ENCODE peak calls at places on chromosomes 1 and 21, in four cellular contexts. J is neural crest cell, N is mesothelial cell of epicardium, H is mucosa of descending colon. R is an unnamed sample.
A peak's percentile ranks its signal among the peaks of the same experiment; 100 is the strongest.

GRCh38 chr1:42168397-42168682 is 3.8 kb upstream of the GUCA2A start:
- DNase-seq in N (no peak), J (no peak), H (no peak), R (no peak)

GRCh38 chr21:27104749-27105439 is 138.0 kb upstream of the ADAMTS5 start:
- DNase-seq in J (no peak), N (no peak), H (no peak), R (no peak)

GRCh38 chr1:230464618-230465017 is 38.5 kb upstream of the PGBD5 start:
- DNase-seq in J (no peak), N (no peak), H (no peak), R (no peak)

GRCh38 chr1:51044834-51045233 is 57.2 kb upstream of the C1orf185 start:
- DNase-seq in N (no peak), J (no peak), H (no peak), R (no peak)

GRCh38 chr1:205576805-205577761 is 54.7 kb downstream of the ELK4 start:
- DNase-seq in J (no peak), H (peak; percentile 5), N (no peak), R (no peak)

GRCh38 chr1:179876289-179876715 is 1.3 kb downstream of the TOR1AIP2 start:
- DNase-seq in J (no peak), H (peak; percentile 29), N (no peak), R (no peak)

GRCh38 chr1:21058035-21058793 is 118.5 kb downstream of the EIF4G3 start:
- DNase-seq in N (no peak), H (peak; percentile 40), J (no peak), R (no peak)

GRCh38 chr1:25570798-25571521 is 27.6 kb downstream of the LDLRAP1 start:
- DNase-seq in H (no peak), N (no peak), J (no peak), R (no peak)

GRCh38 chr1:14593279-14593678 is 5.2 kb upstream of the KAZN start:
- DNase-seq in N (no peak), H (no peak), J (no peak), R (no peak)

DNA sequence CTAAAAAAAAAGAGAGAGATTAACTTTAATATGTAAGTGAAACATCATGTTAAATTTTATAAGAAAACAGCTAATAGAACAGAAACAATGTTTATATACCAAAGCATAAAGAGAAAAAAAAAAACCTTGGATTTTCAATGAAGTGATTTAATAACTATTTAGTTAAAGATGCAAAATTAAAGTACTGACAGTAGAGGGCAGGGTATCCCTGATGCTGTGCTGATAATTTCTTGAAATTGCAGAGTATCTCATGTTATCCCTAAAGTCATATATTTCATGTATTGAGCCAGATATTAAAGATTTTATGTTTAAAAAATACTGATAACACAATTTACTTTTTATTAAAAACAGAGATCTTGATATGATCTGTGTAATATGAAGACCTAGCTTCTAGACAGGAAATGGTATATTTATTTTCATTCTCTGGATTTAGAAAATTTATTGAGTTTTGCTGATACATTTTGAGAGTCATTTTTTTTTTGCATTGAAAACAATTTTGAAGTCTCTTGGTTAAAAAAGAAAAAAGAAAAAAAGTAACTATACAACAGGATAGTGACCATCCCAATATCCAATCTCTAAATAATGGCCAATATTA is 273.2 kb downstream of the USP25 start:
- DNase-seq in N (no peak), J (no peak), H (no peak), R (no peak)
- TF ChIP-seq CTCF in N (peak; percentile 42), J (peak; percentile 61), H (no peak), R (no peak)

DNA sequence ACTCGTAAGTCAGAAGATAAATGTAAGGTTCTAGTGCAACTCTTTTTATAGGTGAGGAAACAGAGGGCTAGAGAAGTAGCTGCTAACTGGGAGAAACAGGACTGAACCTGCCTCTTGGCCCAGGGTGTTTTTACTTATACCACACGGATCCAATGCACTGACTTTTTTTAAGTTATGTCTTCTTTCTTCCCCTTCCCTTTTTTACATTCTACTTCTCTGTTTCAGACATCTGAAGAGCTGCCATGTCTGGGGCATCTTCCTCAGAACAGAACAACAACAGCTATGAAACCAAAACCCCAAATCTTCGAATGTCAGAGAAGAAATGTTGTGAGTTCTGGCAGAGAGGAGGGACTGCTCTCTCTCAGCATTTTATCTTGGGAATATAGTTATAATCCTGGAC is 1.4 kb downstream of the PFKFB2 start:
- DNase-seq in J (no peak), H (no peak), N (no peak), R (no peak)
- TF ChIP-seq CTCF in J (no peak), H (no peak), N (no peak), R (no peak)

DNA sequence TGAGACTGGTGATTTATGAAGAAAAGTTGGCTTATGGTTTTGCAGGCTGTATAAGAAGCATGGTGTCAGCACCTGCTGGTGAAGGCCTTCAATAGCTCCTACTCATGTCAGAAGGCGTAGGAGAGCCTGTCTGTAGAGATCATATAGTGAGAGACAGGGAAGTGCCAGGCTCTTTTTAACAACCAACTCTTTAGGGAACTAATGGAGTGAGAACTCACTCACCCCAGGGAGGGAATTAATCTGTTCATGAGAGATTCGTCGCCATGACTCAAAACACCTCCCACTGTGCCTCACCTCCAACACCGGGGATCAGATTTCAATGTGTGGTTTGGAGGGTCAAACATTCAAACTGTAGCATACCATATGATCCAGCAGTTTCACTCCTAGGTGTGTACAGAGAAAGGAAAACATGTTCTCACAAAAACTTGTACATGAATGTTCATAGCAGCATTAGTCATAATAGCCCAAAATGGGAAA is 72.6 kb downstream of the TTC3 start:
- DNase-seq in H (no peak), J (no peak), N (no peak), R (no peak)
- TF ChIP-seq CTCF in H (no peak), J (no peak), N (no peak), R (no peak)

GRCh38 chr1:178725603-178726517 is 816 bp downstream of the RALGPS2 start:
- DNase-seq in N (no peak), J (peak; percentile 32), H (peak; percentile 89), R (peak; percentile 53)
- TF ChIP-seq CTCF in N (no peak), J (peak; percentile 33), H (no peak), R (no peak)

DNA sequence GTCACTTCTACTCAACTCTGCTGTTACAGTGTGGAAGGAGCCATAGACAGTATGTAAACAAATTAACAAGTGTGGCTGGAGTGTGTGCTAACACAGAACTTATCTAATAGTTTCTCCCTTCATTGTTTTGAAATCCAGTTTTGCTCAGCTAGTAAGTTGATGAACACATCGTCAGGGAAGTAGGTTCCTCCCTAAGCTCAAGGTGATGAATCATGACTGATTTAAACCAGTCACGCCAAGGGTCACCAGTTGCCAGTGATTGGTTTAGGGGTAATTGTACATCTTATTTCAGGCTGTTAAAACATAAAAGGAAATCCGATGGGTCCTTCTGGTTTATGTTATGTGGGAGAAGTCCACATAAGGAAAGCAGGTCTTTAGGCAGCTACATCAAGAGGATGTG is 97.0 kb upstream of the CHODL start:
- DNase-seq in N (no peak), H (no peak), J (no peak), R (no peak)
- TF ChIP-seq CTCF in N (no peak), H (no peak), J (no peak), R (no peak)

GRCh38 chr21:28193189-28193588 is 799.5 kb downstream of the LTN1 start:
- DNase-seq in H (no peak), J (no peak), N (no peak), R (no peak)
- TF ChIP-seq CTCF in H (no peak), J (no peak), N (no peak), R (no peak)

GRCh38 chr1:15955552-15955951 is 20.3 kb downstream of the ZBTB17 start:
- DNase-seq in J (no peak), N (no peak), H (no peak), R (no peak)

GRCh38 chr1:15958788-15959187 is 17.1 kb downstream of the ZBTB17 start:
- DNase-seq in J (no peak), N (no peak), H (no peak), R (no peak)

GRCh38 chr1:15958111-15958510 is 17.8 kb downstream of the ZBTB17 start:
- DNase-seq in H (no peak), N (no peak), J (no peak), R (no peak)

GRCh38 chr1:15956150-15956549 is 19.8 kb downstream of the ZBTB17 start:
- DNase-seq in H (no peak), N (no peak), J (no peak), R (no peak)

GRCh38 chr1:15957221-15958090 is 18.4 kb downstream of the ZBTB17 start:
- DNase-seq in H (no peak), J (peak; percentile 27), N (no peak), R (no peak)
- TF ChIP-seq CTCF in H (no peak), J (peak; percentile 60), N (peak; percentile 32), R (no peak)

DNA sequence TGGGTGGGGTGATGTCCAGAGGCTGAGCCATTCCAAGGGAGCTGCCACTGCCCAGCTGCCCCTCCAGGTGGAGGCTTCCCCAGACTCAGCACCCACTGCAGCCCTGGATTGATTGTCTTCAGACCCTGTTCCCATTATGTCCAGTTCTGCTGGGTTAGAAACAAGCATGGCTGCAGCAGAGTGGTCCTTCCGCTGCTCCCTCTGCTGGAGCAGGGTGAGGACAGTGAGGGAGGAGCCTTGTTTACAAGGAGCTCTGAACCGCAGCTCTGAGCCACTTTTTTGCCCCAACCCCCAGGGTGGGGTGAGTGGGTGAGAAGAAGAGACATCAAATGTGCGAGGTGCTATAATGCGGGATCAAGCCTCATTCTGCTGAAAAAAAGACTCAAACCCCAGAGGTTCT is 2.3 kb downstream of the TNNT2 start:
- DNase-seq in N (no peak), H (no peak), J (no peak), R (no peak)
- TF ChIP-seq CTCF in N (no peak), H (no peak), J (no peak), R (no peak)